ENCODE peak calls at places on chromosomes 1 and 21, in four cellular contexts. F, Q, L and B are unnamed samples.

GRCh38 chr1:60527567-60527966 is 454.0 kb upstream of the C1orf87 start:
- DNase-seq in F (no peak), L (no peak), Q (no peak), B (no peak)

GRCh38 chr1:225437710-225438437 is 10.0 kb upstream of the LBR start:
- DNase-seq in Q (no peak), L (peak; percentile 45), F (no peak), B (no peak)

GRCh38 chr1:170640581-170640980 is 23.4 kb upstream of the PRRX1 start:
- DNase-seq in Q (no peak), L (peak; percentile 28), F (no peak), B (no peak)

GRCh38 chr1:202411421-202411820 is 62.9 kb downstream of the PPP1R12B start:
- DNase-seq in L (no peak), F (no peak), Q (no peak), B (no peak)

GRCh38 chr1:3530086-3530930 is 75.8 kb downstream of the ARHGEF16 start:
- DNase-seq in L (no peak), Q (no peak), F (no peak), B (peak; percentile 40)

GRCh38 chr21:36744190-36744559 is 45.3 kb downstream of the SIM2 start:
- DNase-seq in L (no peak), Q (no peak), F (no peak), B (no peak)

GRCh38 chr1:193694741-193695140 is 508.3 kb upstream of the B3GALT2 start:
- DNase-seq in L (peak; percentile 16), Q (no peak), F (no peak), B (no peak)

GRCh38 chr1:32828341-32828740 is 10.9 kb downstream of the S100PBP start:
- DNase-seq in F (no peak), L (peak; percentile 28), Q (no peak), B (no peak)

GRCh38 chr1:221527886-221528634 is 213.8 kb downstream of the DUSP10 start:
- DNase-seq in L (no peak), Q (no peak), F (no peak), B (no peak)

GRCh38 chr1:155184351-155184811 is 10.7 kb downstream of the TRIM46 start:
- DNase-seq in Q (no peak), L (no peak), F (no peak), B (no peak)

GRCh38 chr1:221074325-221074724 is 195.1 kb downstream of the HLX start:
- DNase-seq in L (peak; percentile 17), Q (no peak), F (no peak), B (no peak)

GRCh38 chr21:45029968-45030636 is 44.3 kb upstream of the ADARB1 start:
- DNase-seq in Q (no peak), L (no peak), F (no peak), B (no peak)

GRCh38 chr1:210440081-210440480 is 111.4 kb downstream of the HHAT start:
- DNase-seq in Q (no peak), F (no peak), L (no peak), B (no peak)

GRCh38 chr21:45993210-45994085 is 11.9 kb downstream of the COL6A1 start:
- DNase-seq in Q (no peak), F (peak; percentile 3), L (no peak), B (no peak)

GRCh38 chr1:16617101-16617727 is 3.9 kb upstream of the NBPF1 start:
- DNase-seq in F (peak; percentile 16), L (no peak), Q (no peak), B (no peak)

GRCh38 chr21:39387461-39388037 is 38.7 kb upstream of the HMGN1 start:
- DNase-seq in Q (peak; percentile 86), L (peak; percentile 81), F (peak; percentile 96), B (peak; percentile 95)

DNA sequence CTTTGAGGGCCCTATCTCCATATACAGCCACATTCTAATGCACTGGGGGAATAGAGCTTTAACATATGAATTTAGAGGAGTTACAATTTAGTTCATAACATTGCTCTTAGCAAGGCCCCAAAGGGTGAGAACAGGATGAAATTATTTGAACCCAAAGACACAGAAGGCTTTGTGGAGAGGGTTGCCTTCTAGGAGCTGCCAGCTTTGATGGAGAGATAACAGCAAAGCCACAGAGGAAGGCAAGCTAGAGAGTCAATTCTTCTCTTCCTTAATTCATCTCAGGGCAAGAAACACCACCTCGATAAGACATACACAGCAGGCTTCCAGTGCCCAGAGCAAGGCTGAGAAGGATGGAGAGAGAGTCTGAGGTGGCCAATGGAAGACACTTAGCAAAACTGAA is 94.8 kb upstream of the TMPRSS15 start:
- DNase-seq in Q (no peak), L (no peak), F (no peak), B (no peak)
- H3K9me3 ChIP-seq in Q (no peaks in the 10 kb centered on the region), L (peaks cover 2% of the 10 kb centered on the region), F (no peaks in the 10 kb centered on the region), B (no peaks in the 10 kb centered on the region)

DNA sequence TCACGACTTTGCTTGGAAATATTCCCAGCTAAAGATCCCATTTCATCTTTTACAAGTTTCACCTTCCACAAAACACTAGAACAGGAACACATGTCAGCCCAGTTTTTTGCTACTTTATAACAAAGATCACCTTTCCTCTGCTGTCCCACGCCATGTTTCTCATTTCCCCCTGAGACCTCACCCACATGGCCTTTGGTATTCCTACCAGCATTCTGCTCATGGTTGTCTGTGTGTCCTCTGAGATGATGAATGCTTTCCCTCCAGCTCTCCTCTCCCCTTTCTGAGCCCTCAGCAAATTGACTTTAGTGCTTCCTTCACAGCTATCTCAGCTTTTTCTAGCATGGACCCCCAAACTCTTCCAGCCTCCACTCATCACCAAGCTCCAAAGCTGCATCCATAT is 32.3 kb upstream of the ABCG1 start:
- DNase-seq in L (no peak), Q (no peak), F (no peak), B (no peak)
- H3K9me3 ChIP-seq in L (peaks cover 2% of the 10 kb centered on the region), Q (no peaks in the 10 kb centered on the region), F (no peaks in the 10 kb centered on the region), B (peaks cover 4% of the 10 kb centered on the region)

DNA sequence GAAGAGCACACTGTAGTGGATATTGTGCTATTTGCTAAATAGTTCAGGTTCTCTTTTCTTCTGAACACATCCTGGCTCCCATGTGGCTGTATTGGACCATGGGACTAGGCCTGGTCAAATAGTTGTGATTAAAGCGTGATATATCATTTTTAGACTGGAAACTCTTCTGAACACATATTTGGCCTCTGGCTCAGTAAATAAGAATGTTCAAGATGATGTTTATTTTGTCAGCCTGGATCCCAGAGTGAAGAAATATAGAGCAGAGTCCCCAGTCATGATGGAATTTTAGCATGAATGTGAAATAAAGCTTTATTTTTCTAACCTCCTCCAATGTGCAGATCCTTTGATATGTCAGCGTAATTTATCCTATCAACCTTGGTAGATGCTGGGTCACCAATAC is 542.6 kb downstream of the ADGRL2 start:
- DNase-seq in Q (no peak), L (no peak), F (no peak), B (no peak)
- H3K9me3 ChIP-seq in Q (no peaks in the 10 kb centered on the region), L (peaks cover 2% of the 10 kb centered on the region), F (no peaks in the 10 kb centered on the region), B (no peaks in the 10 kb centered on the region)

DNA sequence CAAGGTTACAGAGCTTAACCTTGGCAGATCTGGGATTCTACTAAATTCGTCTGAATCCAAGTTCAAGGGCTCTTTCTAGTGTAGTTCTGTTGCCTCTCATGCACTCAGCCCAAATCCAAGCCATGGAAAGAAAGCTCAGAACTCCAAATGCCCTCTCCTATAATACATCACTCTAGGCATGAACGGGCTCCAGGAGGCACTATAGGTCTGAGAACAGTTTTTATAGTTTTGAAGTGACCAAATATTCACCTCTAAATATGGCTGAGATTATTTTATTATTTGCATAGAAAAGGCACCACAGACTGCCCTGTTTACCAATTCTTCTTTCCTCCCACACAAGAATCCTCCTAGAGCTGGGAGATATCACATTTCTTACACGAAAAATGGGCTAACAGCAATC is 327.9 kb upstream of the BEND5 start:
- DNase-seq in L (no peak), F (no peak), Q (no peak), B (no peak)
- H3K9me3 ChIP-seq in L (peaks cover 7% of the 10 kb centered on the region), F (no peaks in the 10 kb centered on the region), Q (no peaks in the 10 kb centered on the region), B (no peaks in the 10 kb centered on the region)

DNA sequence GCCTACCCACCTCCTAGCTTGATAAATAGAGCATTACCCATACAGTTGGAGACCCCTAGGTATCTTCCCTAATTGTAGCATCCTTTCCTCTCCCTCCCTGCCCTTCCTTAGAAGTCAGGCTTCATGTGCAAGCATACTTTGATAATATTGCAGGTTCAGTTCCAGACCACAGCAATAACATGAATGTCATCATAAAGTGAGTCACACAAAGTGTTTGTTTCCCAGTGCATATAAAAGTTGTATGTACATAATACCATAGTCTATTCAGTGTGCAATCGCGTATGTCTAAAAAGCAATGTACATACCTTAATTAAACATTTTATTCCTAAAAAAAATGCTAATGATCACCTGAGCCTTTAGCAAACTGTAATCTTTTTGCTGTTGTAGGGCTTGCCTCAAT is 33.4 kb upstream of the KAZN start:
- DNase-seq in L (no peak), F (no peak), Q (no peak), B (no peak)
- H3K9me3 ChIP-seq in L (peaks cover 6% of the 10 kb centered on the region), F (no peaks in the 10 kb centered on the region), Q (no peaks in the 10 kb centered on the region), B (no peaks in the 10 kb centered on the region)